ENCODE peak calls at places on chromosome 11, in seven cellular contexts. E is PC-3, V is cardiac fibroblast, X is heart left ventricle, R is foreskin fibroblast, N is RWPE1, G is brain microvascular endothelial cell. M is an unnamed sample.

GRCh38 chr11:420911-421321 is 6.1 kb upstream of the SIGIRR start:
- DNase-seq in N (no peak), E (no peak), R (no peak), X (peak; percentile 62), G (no peak), V (no peak), M (no peak)

GRCh38 chr11:111541209-111542061 is 915 bp downstream of the LAYN start:
- DNase-seq in V (peak; percentile 46), G (peak; percentile 40), X (peak; percentile 68), R (no peak), E (no peak), N (no peak), M (no peak)

GRCh38 chr11:69587454-69588081 is 53.4 kb upstream of the CCND1 start:
- DNase-seq in V (peak; percentile 89), E (peak; percentile 90), X (no peak), G (peak; percentile 69), N (peak; percentile 80), R (peak; percentile 83), M (no peak)

GRCh38 chr11:25983280-25983679 is 348.6 kb upstream of the ANO3 start:
- DNase-seq in X (no peak), E (no peak), G (no peak), N (no peak), R (no peak), V (no peak), M (no peak)

GRCh38 chr11:46295312-46295995 is 18.0 kb downstream of the CREB3L1 start:
- DNase-seq in E (no peak), V (peak; percentile 74), N (peak; percentile 86), X (peak; percentile 89), G (peak; percentile 55), R (peak; percentile 80), M (no peak)

GRCh38 chr11:33109242-33109641 is 52.0 kb downstream of the CSTF3 start:
- DNase-seq in R (no peak), V (no peak), G (no peak), X (no peak), E (no peak), N (no peak), M (no peak)

GRCh38 chr11:86515297-86516094 is 140.8 kb downstream of the CCDC81 start:
- DNase-seq in N (peak; percentile 86), G (peak; percentile 46), X (no peak), V (peak; percentile 88), E (peak; percentile 75), R (peak; percentile 80), M (no peak)

GRCh38 chr11:11022126-11022730 is 164.4 kb upstream of the ZBED5 start:
- DNase-seq in R (no peak), X (no peak), V (peak; percentile 55), G (peak; percentile 16), N (peak; percentile 44), E (peak; percentile 57), M (no peak)

GRCh38 chr11:66857234-66857926 is 516 bp downstream of the LRFN4 start:
- DNase-seq in V (no peak), N (peak; percentile 27), E (no peak), X (peak; percentile 60), R (no peak), G (no peak), M (no peak)

GRCh38 chr11:100639140-100639539 is 47.9 kb upstream of the ARHGAP42 start:
- DNase-seq in V (peak; percentile 72), R (no peak), G (peak; percentile 64), E (no peak), N (no peak), X (no peak), M (no peak)

GRCh38 chr11:65862941-65863888 is 3.0 kb downstream of the MUS81 start:
- DNase-seq in X (peak; percentile 65), N (no peak), V (no peak), E (no peak), R (no peak), G (no peak), M (no peak)

GRCh38 chr11:118846181-118846946 is 37.3 kb upstream of the CXCR5 start:
- DNase-seq in R (no peak), N (no peak), G (no peak), X (no peak), E (no peak), V (no peak), M (no peak)

GRCh38 chr11:109892321-109892794 is 200.8 kb upstream of the ZC3H12C start:
- DNase-seq in R (no peak), X (no peak), N (peak; percentile 78), E (peak; percentile 34), V (peak; percentile 8), G (no peak), M (no peak)

GRCh38 chr11:127002669-127003259 is 2.2 kb upstream of the KIRREL3 start:
- DNase-seq in X (no peak), N (no peak), G (no peak), V (no peak), E (no peak), R (no peak), M (no peak)

GRCh38 chr11:127006311-127006710 is 5.7 kb upstream of the KIRREL3 start:
- DNase-seq in E (no peak), G (no peak), N (no peak), R (no peak), X (no peak), V (no peak), M (no peak)

GRCh38 chr11:127000291-127000968 is at the start of gene KIRREL3:
- DNase-seq in G (no peak), E (no peak), V (no peak), N (no peak), R (no peak), X (no peak), M (no peak)

GRCh38 chr11:127000991-127001390 is 421 bp upstream of the KIRREL3 start:
- DNase-seq in G (no peak), V (no peak), R (no peak), N (no peak), X (no peak), E (no peak), M (no peak)

GRCh38 chr11:127003260-127003981 is 2.9 kb upstream of the KIRREL3 start:
- DNase-seq in E (no peak), R (peak; percentile 48), X (no peak), V (no peak), G (no peak), N (no peak), M (no peak)
- TF ChIP-seq CTCF in E (peak; percentile 37), R (peak; percentile 46), X (no peak), V (no peak), G (peak; percentile 62), N (no peak), M (no peak)

DNA sequence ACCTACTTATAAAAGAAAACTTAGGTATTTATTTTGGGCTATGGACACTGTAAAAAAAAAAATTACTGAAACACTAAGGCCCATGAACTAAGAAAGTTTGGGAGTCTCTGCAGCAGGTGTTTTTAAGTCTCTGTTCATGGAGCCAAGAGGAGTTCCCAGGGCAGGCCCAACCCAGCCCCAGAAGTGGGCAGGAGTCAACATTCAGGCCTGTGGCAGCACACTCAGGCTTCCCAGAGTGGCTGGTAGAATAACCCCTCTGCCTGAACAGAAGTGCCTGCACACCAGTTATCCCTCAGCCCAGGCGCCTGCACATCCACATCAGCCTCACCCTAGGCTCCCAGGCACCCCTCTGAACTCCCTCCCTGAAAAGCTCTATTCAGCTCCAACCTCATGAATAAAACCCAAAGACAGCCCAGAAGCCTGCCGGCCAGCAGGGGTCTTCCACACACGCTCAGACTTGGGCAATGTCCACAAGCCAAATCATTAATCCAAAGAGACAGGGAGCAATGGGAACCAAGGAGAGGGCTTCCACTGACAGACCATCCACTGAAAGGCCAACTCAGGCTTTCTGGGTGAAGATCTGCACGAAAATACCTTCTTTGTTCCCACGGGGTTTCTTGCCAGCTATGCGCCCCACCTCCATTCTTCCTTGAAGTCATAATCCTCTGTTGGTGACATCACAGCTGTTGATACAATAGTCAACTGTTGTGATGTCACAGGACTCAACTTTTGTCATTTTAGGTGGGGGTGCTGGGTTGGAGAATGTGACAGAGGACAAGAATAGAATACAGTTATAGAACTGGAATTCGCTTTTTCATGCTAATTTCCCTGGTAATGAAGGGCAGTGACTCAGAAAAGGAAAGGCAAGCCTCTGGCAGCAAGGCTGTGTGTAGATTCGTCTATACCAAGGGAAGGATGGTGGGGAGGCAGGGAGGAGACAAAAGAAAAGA is 83.7 kb downstream of the RPL27A start:
- DNase-seq in G (peak; percentile 42), E (no peak), N (no peak), X (no peak), R (no peak), V (peak; percentile 56), M (no peak)
- TF ChIP-seq CTCF in G (peak; percentile 45), E (no peak), N (no peak), X (no peak), R (no peak), V (no peak), M (no peak)

DNA sequence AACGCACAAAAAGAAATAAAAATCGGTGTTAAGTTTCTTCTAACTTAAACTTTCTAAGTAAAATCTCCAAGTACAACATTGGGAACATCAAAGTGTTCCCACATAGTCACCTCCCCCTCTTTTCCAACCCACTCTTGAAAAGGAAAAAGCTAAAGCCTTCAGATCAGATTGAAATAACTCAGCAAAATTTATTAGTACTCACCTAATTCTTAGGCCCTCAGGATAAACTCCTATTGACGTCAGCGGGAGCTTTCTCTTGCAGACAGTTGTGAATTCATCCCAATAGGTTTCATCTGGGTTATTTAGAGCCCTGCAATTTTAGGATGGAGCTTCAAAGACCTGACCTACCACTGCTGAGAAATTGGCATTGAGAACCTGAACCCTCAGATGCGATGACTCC is 414.3 kb downstream of the GUCY1A2 start:
- DNase-seq in G (no peak), N (no peak), R (no peak), V (no peak), X (no peak), E (no peak), M (no peak)
- TF ChIP-seq CTCF in G (no peak), N (no peak), R (no peak), V (no peak), X (no peak), E (no peak), M (no peak)

GRCh38 chr11:61609970-61610347 is 29.1 kb upstream of the SYT7 start:
- DNase-seq in E (peak; percentile 28), R (no peak), X (no peak), V (no peak), N (no peak), G (no peak), M (no peak)
- TF ChIP-seq CTCF in E (peak; percentile 43), R (no peak), X (peak; percentile 29), V (peak; percentile 11), N (no peak), G (peak; percentile 53), M (no peak)

GRCh38 chr11:121534131-121535093 is 81.6 kb upstream of the SORL1-AS1 start:
- DNase-seq in V (peak; percentile 19), E (peak; percentile 62), X (no peak), R (peak; percentile 43), G (no peak), N (no peak), M (no peak)
- TF ChIP-seq CTCF in V (peak; percentile 20), E (peak; percentile 52), X (peak; percentile 61), R (peak; percentile 65), G (peak; percentile 41), N (no peak), M (no peak)